ENCODE peak calls at places on chromosome 22, in four cellular contexts. X is HepG2, E is K562, A is GM12878. U is an unnamed sample.

GRCh38 chr22:42114721-42115120 is 15.9 kb downstream of the CYP2D6 start:
- DNase-seq in E (no peak), X (peak; percentile 54), A (no peak), U (peak; percentile 67)

GRCh38 chr22:46007003-46007847 is 30.3 kb upstream of the WNT7B start:
- DNase-seq in A (no peak), E (no peak), X (no peak), U (no peak)

GRCh38 chr22:33020721-33021120 is 37.5 kb downstream of the SYN3 start:
- DNase-seq in E (no peak), A (no peak), X (no peak), U (no peak)

GRCh38 chr22:42682113-42682851 is 33.1 kb upstream of the CYB5R3 start:
- DNase-seq in X (no peak), E (no peak), A (no peak), U (no peak)

GRCh38 chr22:45876136-45877035 is 100.6 kb downstream of the WNT7B start:
- DNase-seq in A (no peak), X (no peak), E (no peak), U (no peak)

GRCh38 chr22:27825174-27825573 is 23.6 kb upstream of the MN1 start:
- DNase-seq in E (no peak), X (no peak), A (no peak), U (peak; percentile 58)

GRCh38 chr22:48892571-48893287 is 934.9 kb downstream of the BRD1 start:
- DNase-seq in X (no peak), E (no peak), A (no peak), U (no peak)

GRCh38 chr22:49527611-49528419 is 299.9 kb downstream of the BRD1 start:
- DNase-seq in X (no peak), E (no peak), A (no peak), U (no peak)

GRCh38 chr22:32318361-32318760 is 39.3 kb upstream of the RFPL3 start:
- DNase-seq in A (no peak), E (no peak), X (no peak), U (no peak)

GRCh38 chr22:49812838-49813237 is 14.8 kb downstream of the BRD1 start:
- DNase-seq in A (no peak), E (no peak), X (no peak), U (no peak)

GRCh38 chr22:30273196-30273595 is 6.5 kb upstream of the OSM start:
- DNase-seq in A (no peak), E (no peak), X (no peak), U (no peak)
- TF ChIP-seq CREM in A (no peak), E (no peak), X (no peak), U (no peak)

GRCh38 chr22:29039148-29039547 is 22.5 kb downstream of the C22orf31 start:
- DNase-seq in A (no peak), E (no peak), X (no peak), U (no peak)

GRCh38 chr22:29044657-29045176 is 16.9 kb downstream of the C22orf31 start:
- DNase-seq in E (no peak), X (peak; percentile 51), A (no peak), U (no peak)

GRCh38 chr22:29043906-29044575 is 17.6 kb downstream of the C22orf31 start:
- DNase-seq in A (no peak), E (no peak), X (no peak), U (no peak)

GRCh38 chr22:29040385-29041275 is 21.0 kb downstream of the C22orf31 start:
- DNase-seq in A (peak; percentile 36), X (peak; percentile 65), E (peak; percentile 49), U (peak; percentile 68)

GRCh38 chr22:29041408-29041807 is 20.2 kb downstream of the C22orf31 start:
- DNase-seq in E (no peak), A (no peak), X (no peak), U (no peak)
- TF ChIP-seq CREM in E (no peak), A (no peak), X (no peak), U (no peak)

DNA sequence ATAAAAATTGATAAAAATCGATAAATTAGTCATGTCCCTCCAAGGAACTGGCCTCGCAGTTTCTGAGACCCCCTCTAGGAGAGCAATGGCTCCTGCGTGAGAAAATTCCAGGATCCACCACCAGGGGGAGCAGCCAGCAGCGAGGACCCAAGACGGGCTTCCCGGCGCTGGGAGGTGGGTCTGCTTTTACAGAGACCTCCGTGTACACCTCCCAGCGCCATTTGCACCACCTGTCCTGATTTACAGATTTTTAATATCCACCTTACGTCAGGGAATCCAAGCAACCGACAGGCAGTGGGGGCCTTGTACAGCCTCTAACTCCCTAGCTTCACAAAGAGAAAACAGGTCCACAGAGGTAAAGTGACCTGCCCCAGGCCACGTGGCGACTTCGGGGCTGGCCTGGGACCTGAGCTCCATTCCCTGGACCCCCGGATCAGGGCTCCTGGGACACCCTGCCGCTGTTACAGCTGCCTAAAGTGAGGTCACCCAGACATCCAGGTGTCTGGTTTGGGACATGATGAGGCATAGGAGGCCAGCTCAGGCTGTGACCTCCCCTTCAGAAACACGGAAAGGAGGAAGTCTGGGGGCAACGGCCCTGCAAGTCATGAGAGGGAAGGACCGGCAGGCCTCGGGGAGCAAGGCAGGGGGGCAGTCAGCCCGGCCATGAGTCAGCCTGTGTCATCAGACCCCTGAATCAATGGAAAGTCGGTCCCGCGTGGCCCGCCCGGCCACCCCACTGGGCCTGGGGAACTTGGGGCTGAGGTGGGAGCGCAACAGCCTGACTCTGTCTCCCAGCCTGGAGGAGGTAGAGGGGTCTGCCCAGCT is 3.5 kb downstream of the OSM start:
- DNase-seq in A (no peak), E (peak; percentile 72), X (peak; percentile 64), U (peak; percentile 94)
- TF ChIP-seq CREM in A (no peak), E (no peak), X (no peak), U (no peak)

GRCh38 chr22:25896592-25896991 is 154.6 kb downstream of the MYO18B start:
- DNase-seq in A (no peak), E (no peak), X (no peak), U (no peak)

GRCh38 chr22:25899566-25899965 is 157.6 kb downstream of the MYO18B start:
- DNase-seq in E (no peak), X (no peak), A (no peak), U (no peak)

GRCh38 chr22:25900390-25900789 is 158.4 kb downstream of the MYO18B start:
- DNase-seq in E (no peak), A (no peak), X (no peak), U (no peak)

GRCh38 chr22:25900880-25901279 is 158.9 kb downstream of the MYO18B start:
- DNase-seq in E (peak; percentile 42), A (no peak), X (no peak), U (no peak)

GRCh38 chr22:25898707-25899365 is 156.8 kb downstream of the MYO18B start:
- DNase-seq in A (no peak), X (peak; percentile 9), E (peak; percentile 10), U (peak; percentile 37)
- TF ChIP-seq CREM in A (no peak), X (no peak), E (no peak), U (no peak)

GRCh38 chr22:21076907-21077625 is 31.3 kb downstream of the LRRC74B start:
- DNase-seq in E (no peak), X (no peak), A (no peak), U (no peak)

GRCh38 chr22:21075516-21076138 is 29.9 kb downstream of the LRRC74B start:
- DNase-seq in E (no peak), A (no peak), X (no peak), U (no peak)

GRCh38 chr22:21073023-21073422 is 27.3 kb downstream of the LRRC74B start:
- DNase-seq in E (no peak), X (no peak), A (no peak), U (no peak)

GRCh38 chr22:21073482-21073881 is 27.7 kb downstream of the LRRC74B start:
- DNase-seq in A (no peak), E (no peak), X (no peak), U (no peak)

DNA sequence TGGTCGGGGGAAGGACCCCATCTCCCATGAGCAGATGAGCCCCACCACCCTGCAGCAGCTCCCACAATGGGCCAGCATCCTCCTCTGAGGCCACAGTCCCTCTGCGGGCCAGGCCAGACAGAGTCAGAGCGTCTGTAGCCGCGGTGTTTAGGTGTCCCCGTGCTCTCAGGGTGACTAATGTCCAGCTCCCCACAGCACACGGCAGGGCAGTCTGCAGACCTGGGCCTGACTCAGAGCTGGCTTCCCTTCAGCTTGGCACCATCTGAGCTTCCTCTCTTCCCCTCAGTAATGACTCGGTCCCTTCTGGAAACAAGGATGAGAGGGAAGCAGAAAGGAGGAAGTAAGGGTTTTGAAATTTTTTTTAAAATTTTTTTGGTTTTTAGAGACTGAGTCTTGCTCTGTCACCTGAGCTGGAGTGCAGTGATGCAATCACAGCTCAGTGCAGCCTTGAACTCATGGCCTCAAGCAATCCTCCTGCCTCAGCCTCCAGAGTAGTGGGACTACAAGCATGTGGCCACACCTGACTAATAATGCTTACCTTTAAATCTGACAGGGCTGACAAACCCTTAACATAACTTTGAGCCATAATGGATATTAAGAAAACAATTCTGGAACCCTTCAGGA is 28.5 kb downstream of the LRRC74B start:
- DNase-seq in E (no peak), A (no peak), X (no peak), U (no peak)
- TF ChIP-seq CREM in E (no peak), A (no peak), X (no peak), U (no peak)

DNA sequence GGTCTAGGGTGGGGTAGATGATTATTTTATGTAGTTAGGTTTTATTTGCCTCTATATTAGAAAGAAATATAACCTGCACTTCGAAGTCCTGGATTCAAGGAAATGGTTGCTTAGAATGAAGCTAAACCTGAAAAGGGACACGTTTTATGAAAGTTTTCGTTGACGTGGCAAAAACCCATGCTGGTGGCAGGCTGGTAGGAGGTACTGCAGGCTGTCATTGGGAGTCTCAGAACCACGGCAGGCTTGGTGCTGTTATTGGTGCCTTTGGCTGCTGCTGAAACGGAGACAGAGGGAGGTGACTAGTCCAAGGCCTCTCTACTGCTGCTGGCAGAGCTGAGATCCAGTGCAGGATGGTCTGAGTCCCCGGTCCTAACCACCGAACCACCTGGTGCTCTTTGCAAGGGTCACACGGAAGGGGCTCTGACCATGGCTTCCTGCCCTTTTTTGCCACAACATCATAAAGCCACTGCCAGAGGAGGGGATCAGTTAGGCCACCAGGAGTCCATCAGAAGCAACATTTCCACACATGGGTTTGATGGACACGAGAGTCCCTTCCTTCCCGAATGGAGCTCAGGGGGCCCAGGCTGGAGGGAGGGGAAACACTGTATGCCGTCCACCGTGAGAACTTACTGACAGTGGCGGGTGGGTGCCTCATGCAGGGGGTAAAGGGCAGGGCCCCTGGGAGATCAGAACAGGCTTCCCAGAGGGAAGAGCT is 13.4 kb downstream of the CSF2RB start:
- DNase-seq in X (no peak), E (no peak), A (no peak), U (no peak)
- TF ChIP-seq CREM in X (no peak), E (no peak), A (no peak), U (no peak)

GRCh38 chr22:37079668-37080171 is 28.2 kb downstream of the KCTD17 start:
- DNase-seq in E (no peak), X (no peak), A (no peak), U (no peak)
- TF ChIP-seq CREM in E (peak; percentile 85), X (no peak), A (peak; percentile 64), U (no peak)